ENCODE peak calls at places on chromosomes 13 and 19, in ten cellular contexts. One of them, this sample, is unnamed.

GRCh38 chr19:21947775-21948174 is 63.0 kb downstream of the ZNF208 start:
- DNase-seq in HepG2: no peak
- DNase-seq in spleen: no peak
- DNase-seq in prostate gland: no peak
- DNase-seq in transverse colon: no peak
- DNase-seq in endothelial cell of umbilical vein: no peak
- DNase-seq in HCT116: peak
- DNase-seq in breast epithelium: no peak
- DNase-seq in sigmoid colon: no peak
- DNase-seq in stomach: no peak
- DNase-seq in this sample: no peak

GRCh38 chr19:11091343-11092153 is 2.3 kb downstream of the LDLR start:
- DNase-seq in transverse colon: peak
- DNase-seq in stomach: peak
- DNase-seq in spleen: no peak
- DNase-seq in breast epithelium: peak
- DNase-seq in prostate gland: peak
- DNase-seq in HepG2: peak
- DNase-seq in HCT116: peak
- DNase-seq in sigmoid colon: peak
- DNase-seq in endothelial cell of umbilical vein: peak
- DNase-seq in this sample: no peak

GRCh38 chr13:35720690-35721554 is 244.4 kb upstream of the MAB21L1 start:
- DNase-seq in sigmoid colon: peak
- DNase-seq in stomach: peak
- DNase-seq in breast epithelium: no peak
- DNase-seq in HCT116: peak
- DNase-seq in transverse colon: peak
- DNase-seq in HepG2: peak
- DNase-seq in prostate gland: peak
- DNase-seq in endothelial cell of umbilical vein: peak
- DNase-seq in spleen: no peak
- DNase-seq in this sample: peak

GRCh38 chr19:17402982-17403855 is 2.2 kb downstream of the BST2 start:
- DNase-seq in transverse colon: no peak
- DNase-seq in stomach: no peak
- DNase-seq in prostate gland: no peak
- DNase-seq in HepG2: no peak
- DNase-seq in endothelial cell of umbilical vein: peak
- DNase-seq in spleen: no peak
- DNase-seq in sigmoid colon: no peak
- DNase-seq in breast epithelium: no peak
- DNase-seq in HCT116: no peak
- DNase-seq in this sample: no peak

GRCh38 chr19:52724701-52725514 is 9.9 kb downstream of the ZNF611 start:
- DNase-seq in HepG2: no peak
- DNase-seq in spleen: no peak
- DNase-seq in endothelial cell of umbilical vein: no peak
- DNase-seq in sigmoid colon: no peak
- DNase-seq in transverse colon: no peak
- DNase-seq in HCT116: no peak
- DNase-seq in stomach: no peak
- DNase-seq in prostate gland: no peak
- DNase-seq in breast epithelium: no peak
- DNase-seq in this sample: no peak

GRCh38 chr19:34118879-34119748 is 53.2 kb upstream of the LSM14A start:
- DNase-seq in HCT116: no peak
- DNase-seq in transverse colon: no peak
- DNase-seq in breast epithelium: no peak
- DNase-seq in prostate gland: no peak
- DNase-seq in sigmoid colon: no peak
- DNase-seq in spleen: no peak
- DNase-seq in HepG2: no peak
- DNase-seq in stomach: no peak
- DNase-seq in endothelial cell of umbilical vein: no peak
- DNase-seq in this sample: no peak

GRCh38 chr19:30880551-30880950 is 468.7 kb downstream of the TSHZ3 start:
- DNase-seq in breast epithelium: no peak
- DNase-seq in HCT116: no peak
- DNase-seq in prostate gland: no peak
- DNase-seq in transverse colon: no peak
- DNase-seq in HepG2: no peak
- DNase-seq in spleen: no peak
- DNase-seq in stomach: no peak
- DNase-seq in sigmoid colon: no peak
- DNase-seq in endothelial cell of umbilical vein: no peak
- DNase-seq in this sample: no peak

GRCh38 chr19:37718357-37718756 is 1.2 kb downstream of the ZNF607 start:
- DNase-seq in spleen: no peak
- DNase-seq in prostate gland: no peak
- DNase-seq in breast epithelium: no peak
- DNase-seq in transverse colon: no peak
- DNase-seq in HCT116: no peak
- DNase-seq in stomach: no peak
- DNase-seq in endothelial cell of umbilical vein: no peak
- DNase-seq in HepG2: peak
- DNase-seq in sigmoid colon: no peak
- DNase-seq in this sample: no peak

GRCh38 chr19:57191141-57192063 is at the start of gene ZNF264:
- DNase-seq in HepG2: peak
- DNase-seq in endothelial cell of umbilical vein: peak
- DNase-seq in spleen: peak
- DNase-seq in breast epithelium: peak
- DNase-seq in prostate gland: peak
- DNase-seq in HCT116: peak
- DNase-seq in stomach: peak
- DNase-seq in transverse colon: peak
- DNase-seq in sigmoid colon: peak
- DNase-seq in this sample: peak

GRCh38 chr13:30091035-30091434 is 216.3 kb downstream of the KATNAL1 start:
- DNase-seq in HepG2: no peak
- DNase-seq in sigmoid colon: no peak
- DNase-seq in breast epithelium: no peak
- DNase-seq in transverse colon: no peak
- DNase-seq in spleen: no peak
- DNase-seq in prostate gland: no peak
- DNase-seq in stomach: no peak
- DNase-seq in HCT116: no peak
- DNase-seq in endothelial cell of umbilical vein: no peak
- DNase-seq in this sample: no peak

DNA sequence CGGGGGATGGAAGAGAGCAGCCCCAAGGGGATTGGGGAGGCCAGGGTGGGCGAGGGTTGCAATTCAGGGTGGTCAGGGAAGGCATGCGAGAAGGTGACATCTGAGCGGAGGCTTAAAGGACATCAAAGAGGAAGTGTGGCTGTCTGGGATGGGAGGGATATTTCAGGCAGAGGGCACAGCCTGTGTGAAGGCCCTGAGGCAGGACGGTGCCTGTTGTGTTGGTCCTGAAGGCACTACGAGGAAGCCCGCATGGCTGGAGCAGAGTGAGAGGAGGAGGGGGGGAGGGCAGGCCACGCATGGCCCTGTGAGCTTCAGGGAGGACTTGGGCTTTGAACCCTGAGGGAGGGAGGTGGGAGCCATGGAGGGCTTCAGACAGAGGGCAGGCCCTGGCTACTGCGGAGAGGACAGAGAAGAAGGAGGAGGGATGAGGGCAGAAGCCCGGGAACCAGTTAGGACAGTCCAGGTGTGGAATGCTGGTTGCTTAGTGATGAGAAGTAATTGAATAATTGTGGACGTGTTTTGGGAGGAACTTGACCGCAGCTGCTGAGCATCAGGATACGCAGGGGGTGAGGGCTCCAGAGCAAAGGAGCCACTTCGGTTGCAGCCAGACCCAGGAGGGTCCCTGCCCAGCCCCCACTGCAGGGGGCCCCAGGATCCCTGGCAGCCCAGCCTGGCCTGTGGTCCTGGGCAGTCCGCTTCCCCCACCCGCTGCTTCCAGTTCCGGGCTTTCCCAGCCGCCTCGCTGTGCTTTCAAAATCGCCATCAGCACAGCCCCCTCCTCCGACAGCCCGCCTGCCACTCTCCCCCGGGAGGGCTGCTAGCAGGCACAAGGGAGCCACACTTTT is 6.2 kb downstream of the TLE6 start:
- DNase-seq in endothelial cell of umbilical vein: peak
- DNase-seq in spleen: no peak
- DNase-seq in HepG2: no peak
- DNase-seq in prostate gland: peak
- DNase-seq in breast epithelium: peak
- DNase-seq in sigmoid colon: peak
- DNase-seq in stomach: no peak
- DNase-seq in HCT116: no peak
- DNase-seq in transverse colon: peak
- DNase-seq in this sample: no peak
- TF ChIP-seq POLR2AphosphoS5 in endothelial cell of umbilical vein: no peak
- TF ChIP-seq POLR2AphosphoS5 in spleen: peak
- TF ChIP-seq POLR2AphosphoS5 in HepG2: no peak
- TF ChIP-seq POLR2AphosphoS5 in prostate gland: peak
- TF ChIP-seq POLR2AphosphoS5 in breast epithelium: no peak
- TF ChIP-seq POLR2AphosphoS5 in sigmoid colon: peak
- TF ChIP-seq POLR2AphosphoS5 in stomach: no peak
- TF ChIP-seq POLR2AphosphoS5 in HCT116: no peak
- TF ChIP-seq POLR2AphosphoS5 in transverse colon: peak
- TF ChIP-seq POLR2AphosphoS5 in this sample: no peak

GRCh38 chr19:9819590-9819898 is 665 bp upstream of the FBXL12 start:
- DNase-seq in breast epithelium: no peak
- DNase-seq in prostate gland: no peak
- DNase-seq in transverse colon: no peak
- DNase-seq in stomach: no peak
- DNase-seq in endothelial cell of umbilical vein: no peak
- DNase-seq in HCT116: no peak
- DNase-seq in sigmoid colon: no peak
- DNase-seq in spleen: no peak
- DNase-seq in HepG2: no peak
- DNase-seq in this sample: no peak

GRCh38 chr19:9818175-9818733 is 625 bp downstream of the FBXL12 start:
- DNase-seq in prostate gland: no peak
- DNase-seq in spleen: no peak
- DNase-seq in endothelial cell of umbilical vein: peak
- DNase-seq in stomach: no peak
- DNase-seq in transverse colon: no peak
- DNase-seq in breast epithelium: no peak
- DNase-seq in sigmoid colon: no peak
- DNase-seq in HepG2: no peak
- DNase-seq in HCT116: no peak
- DNase-seq in this sample: no peak

GRCh38 chr19:9823816-9824215 is 3.9 kb upstream of the UBL5 start:
- DNase-seq in spleen: no peak
- DNase-seq in stomach: no peak
- DNase-seq in sigmoid colon: no peak
- DNase-seq in transverse colon: no peak
- DNase-seq in HepG2: no peak
- DNase-seq in breast epithelium: no peak
- DNase-seq in HCT116: no peak
- DNase-seq in prostate gland: no peak
- DNase-seq in endothelial cell of umbilical vein: no peak
- DNase-seq in this sample: no peak

GRCh38 chr19:9818734-9819589 is at the start of gene FBXL12:
- DNase-seq in stomach: peak
- DNase-seq in breast epithelium: peak
- DNase-seq in sigmoid colon: peak
- DNase-seq in HCT116: peak
- DNase-seq in spleen: peak
- DNase-seq in endothelial cell of umbilical vein: peak
- DNase-seq in prostate gland: peak
- DNase-seq in transverse colon: peak
- DNase-seq in HepG2: peak
- DNase-seq in this sample: peak
- TF ChIP-seq POLR2AphosphoS5 in stomach: peak
- TF ChIP-seq POLR2AphosphoS5 in breast epithelium: peak
- TF ChIP-seq POLR2AphosphoS5 in sigmoid colon: peak
- TF ChIP-seq POLR2AphosphoS5 in HCT116: peak
- TF ChIP-seq POLR2AphosphoS5 in spleen: peak
- TF ChIP-seq POLR2AphosphoS5 in endothelial cell of umbilical vein: peak
- TF ChIP-seq POLR2AphosphoS5 in prostate gland: peak
- TF ChIP-seq POLR2AphosphoS5 in transverse colon: peak
- TF ChIP-seq POLR2AphosphoS5 in HepG2: peak
- TF ChIP-seq POLR2AphosphoS5 in this sample: peak

DNA sequence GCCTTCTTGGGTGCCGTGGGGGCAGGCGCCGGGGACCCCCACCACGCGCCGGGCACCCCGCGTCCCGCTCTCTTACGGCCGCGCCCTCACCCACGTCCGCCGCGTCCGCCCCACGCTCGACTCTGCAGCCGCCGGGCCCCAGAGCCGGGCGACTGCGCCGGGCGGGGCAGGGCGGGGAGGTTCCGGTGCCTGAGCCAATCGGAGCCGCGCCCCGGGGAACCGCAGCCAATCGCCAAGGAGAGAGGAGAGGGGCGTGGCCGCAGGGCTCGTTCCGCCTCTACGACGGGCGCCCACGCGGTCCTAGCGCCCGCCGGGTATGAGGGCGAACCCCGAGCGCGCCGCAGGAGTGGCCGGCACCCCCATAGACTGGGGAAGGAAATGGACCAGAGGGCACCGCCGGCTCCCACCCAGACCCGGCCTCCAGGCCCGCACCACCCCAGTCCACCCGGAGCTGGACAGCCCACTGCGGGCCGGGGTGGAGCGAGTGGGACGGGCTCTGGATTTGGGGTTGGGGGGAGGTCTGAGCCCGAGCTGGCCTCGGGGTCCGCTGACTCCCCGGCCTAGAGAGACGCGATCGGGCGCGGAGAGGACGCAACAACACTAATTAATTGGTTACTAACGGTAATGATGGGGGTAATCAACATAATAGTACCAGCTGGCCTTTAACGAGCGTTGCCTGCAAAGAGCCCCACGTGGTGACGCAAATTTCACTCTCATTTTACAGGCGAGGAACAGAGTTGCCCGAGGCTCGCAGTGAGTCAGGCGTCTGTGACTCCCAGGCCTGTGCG is at the start of gene MFSD12:
- DNase-seq in sigmoid colon: peak
- DNase-seq in breast epithelium: peak
- DNase-seq in HepG2: peak
- DNase-seq in HCT116: peak
- DNase-seq in endothelial cell of umbilical vein: peak
- DNase-seq in prostate gland: peak
- DNase-seq in stomach: peak
- DNase-seq in spleen: peak
- DNase-seq in transverse colon: peak
- DNase-seq in this sample: peak
- TF ChIP-seq POLR2AphosphoS5 in sigmoid colon: peak
- TF ChIP-seq POLR2AphosphoS5 in breast epithelium: peak
- TF ChIP-seq POLR2AphosphoS5 in HepG2: peak
- TF ChIP-seq POLR2AphosphoS5 in HCT116: peak
- TF ChIP-seq POLR2AphosphoS5 in endothelial cell of umbilical vein: peak
- TF ChIP-seq POLR2AphosphoS5 in prostate gland: peak
- TF ChIP-seq POLR2AphosphoS5 in stomach: peak
- TF ChIP-seq POLR2AphosphoS5 in spleen: peak
- TF ChIP-seq POLR2AphosphoS5 in transverse colon: peak
- TF ChIP-seq POLR2AphosphoS5 in this sample: peak

DNA sequence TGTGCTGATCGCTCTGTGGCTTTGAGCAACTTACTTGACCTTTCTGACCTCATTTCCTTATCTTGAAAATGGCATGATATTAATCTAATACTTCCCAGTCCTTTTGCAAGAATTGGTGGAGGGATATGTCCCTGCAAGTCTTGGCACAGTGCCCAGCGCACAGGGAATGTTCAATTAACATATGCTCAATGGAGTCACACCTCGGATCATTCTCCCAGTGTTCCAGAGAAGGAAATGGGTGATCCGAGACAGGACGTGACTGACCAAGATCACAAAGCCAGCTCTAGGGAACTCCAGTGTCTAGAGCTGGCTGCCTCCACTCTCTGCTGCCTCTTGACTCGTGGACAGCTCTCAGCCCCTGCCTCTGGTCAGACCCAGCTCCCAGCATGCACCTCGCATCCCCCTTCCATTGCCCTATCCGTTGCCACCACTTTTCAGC is 3.6 kb downstream of the CDC42EP5 start:
- DNase-seq in sigmoid colon: no peak
- DNase-seq in HepG2: no peak
- DNase-seq in prostate gland: no peak
- DNase-seq in transverse colon: peak
- DNase-seq in HCT116: no peak
- DNase-seq in endothelial cell of umbilical vein: peak
- DNase-seq in breast epithelium: no peak
- DNase-seq in spleen: no peak
- DNase-seq in stomach: peak
- DNase-seq in this sample: no peak
- TF ChIP-seq POLR2AphosphoS5 in sigmoid colon: no peak
- TF ChIP-seq POLR2AphosphoS5 in HepG2: no peak
- TF ChIP-seq POLR2AphosphoS5 in prostate gland: no peak
- TF ChIP-seq POLR2AphosphoS5 in transverse colon: peak
- TF ChIP-seq POLR2AphosphoS5 in HCT116: no peak
- TF ChIP-seq POLR2AphosphoS5 in endothelial cell of umbilical vein: peak
- TF ChIP-seq POLR2AphosphoS5 in breast epithelium: no peak
- TF ChIP-seq POLR2AphosphoS5 in spleen: no peak
- TF ChIP-seq POLR2AphosphoS5 in stomach: peak
- TF ChIP-seq POLR2AphosphoS5 in this sample: no peak

This sample was measured in SK-N-MC.